ENCODE peak calls at places on chromosome 6, in ten cellular contexts. C, I, E, R, T, F, G, X, Q and D are unnamed samples.
A peak's percentile ranks its signal among the peaks of the same experiment; 100 is the strongest.

GRCh38 chr6:80767808-80768207 is 661.3 kb downstream of the BCKDHB start:
- DNase-seq in C (peak; percentile 25), I (peak; percentile 93), E (no peak), R (no peak), T (peak; percentile 24), F (no peak), G (peak; percentile 18), X (peak; percentile 48), Q (no peak), D (no peak)

GRCh38 chr6:134389129-134389528 is 71.2 kb upstream of the SGK1 start:
- DNase-seq in C (no peak), I (no peak), E (no peak), R (no peak), T (no peak), F (no peak), G (no peak), X (no peak), Q (no peak), D (no peak)

GRCh38 chr6:116074732-116075387 is 14.2 kb upstream of the FRK start:
- DNase-seq in C (no peak), I (no peak), E (no peak), R (no peak), T (no peak), F (no peak), G (no peak), X (no peak), Q (no peak), D (no peak)

GRCh38 chr6:16673011-16673797 is 88.1 kb downstream of the ATXN1 start:
- DNase-seq in C (no peak), I (no peak), E (no peak), R (no peak), T (no peak), F (no peak), G (no peak), X (no peak), Q (no peak), D (no peak)

GRCh38 chr6:147868493-147869222 is 360.2 kb downstream of the SAMD5 start:
- DNase-seq in C (no peak), I (no peak), E (no peak), R (no peak), T (no peak), F (no peak), G (no peak), X (no peak), Q (no peak), D (no peak)

GRCh38 chr6:36677753-36678487 is 594 bp upstream of the CDKN1A start:
- DNase-seq in C (no peak), I (no peak), E (no peak), R (no peak), T (no peak), F (no peak), G (no peak), X (no peak), Q (peak; percentile 44), D (no peak)

GRCh38 chr6:123447315-123447937 is 189.3 kb downstream of the TRDN start:
- DNase-seq in C (no peak), I (no peak), E (no peak), R (no peak), T (no peak), F (no peak), G (no peak), X (no peak), Q (no peak), D (no peak)

GRCh38 chr6:65908065-65908464 is 201.0 kb upstream of the EYS start:
- DNase-seq in C (no peak), I (no peak), E (no peak), R (no peak), T (no peak), F (no peak), G (no peak), X (no peak), Q (no peak), D (no peak)

GRCh38 chr6:80638222-80639055 is 532.0 kb downstream of the BCKDHB start:
- DNase-seq in C (peak; percentile 53), I (peak; percentile 81), E (peak; percentile 4), R (peak; percentile 21), T (peak; percentile 71), F (peak; percentile 54), G (peak; percentile 63), X (peak; percentile 14), Q (peak; percentile 87), D (no peak)

GRCh38 chr6:153312633-153313032 is 181.6 kb upstream of the RGS17 start:
- DNase-seq in C (peak; percentile 55), I (peak; percentile 22), E (peak; percentile 5), R (peak; percentile 14), T (no peak), F (peak; percentile 80), G (no peak), X (peak; percentile 9), Q (peak; percentile 52), D (no peak)

DNA sequence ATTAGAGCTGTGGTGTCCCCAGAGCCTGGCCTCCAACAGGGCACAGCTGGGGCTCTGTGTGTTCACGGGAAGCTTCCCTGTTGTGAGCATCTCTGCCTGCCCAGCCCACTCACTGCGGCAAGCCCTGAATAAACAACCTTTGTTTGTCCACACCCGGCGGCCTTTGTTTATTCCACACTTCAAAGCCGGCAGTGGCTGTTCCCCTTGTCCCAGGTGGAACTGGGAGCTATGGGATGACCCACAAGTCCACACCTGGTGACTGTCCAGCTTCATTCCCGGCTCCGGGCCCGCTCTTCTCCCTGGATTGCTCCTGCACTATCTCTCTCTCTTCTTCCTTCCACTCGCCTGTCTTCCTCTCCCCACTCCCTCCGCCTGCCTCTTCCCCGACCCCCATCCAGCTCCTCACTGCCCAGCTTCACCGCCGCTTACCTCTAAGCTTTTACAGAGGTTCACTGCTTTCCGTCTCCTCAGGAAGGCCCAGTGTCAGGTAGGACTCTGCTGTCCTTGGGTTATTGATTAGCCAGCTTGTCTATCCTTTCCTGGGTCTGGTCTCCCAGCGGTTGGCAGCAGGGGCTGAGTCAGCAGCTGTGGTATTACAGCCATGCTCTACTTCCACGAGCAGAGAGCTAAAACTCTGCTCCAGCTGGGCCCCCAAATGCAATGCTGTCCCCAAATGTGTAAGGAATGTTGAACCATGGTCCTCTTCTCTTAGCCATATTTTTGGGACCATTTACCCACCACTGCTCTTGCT is 17.8 kb downstream of the DACT2 start:
- DNase-seq in C (peak; percentile 60), I (no peak), E (no peak), R (peak; percentile 16), T (no peak), F (no peak), G (no peak), X (no peak), Q (peak; percentile 77), D (no peak)
- TF ChIP-seq CTCF in C (no peak), I (no peak), E (no peak), R (no peak), T (no peak), F (no peak), G (no peak), X (no peak), Q (no peak), D (no peak)

GRCh38 chr6:26568601-26569432 is 27.9 kb upstream of the ABT1 start:
- DNase-seq in C (peak; percentile 92), I (peak; percentile 95), E (peak; percentile 93), R (no peak), T (peak; percentile 87), F (peak; percentile 86), G (peak; percentile 94), X (peak; percentile 96), Q (peak; percentile 94), D (peak; percentile 44)
- TF ChIP-seq CTCF in C (no peak), I (peak; percentile 38), E (no peak), R (peak; percentile 41), T (peak; percentile 33), F (peak; percentile 14), G (no peak), X (peak; percentile 25), Q (peak; percentile 36), D (no peak)

GRCh38 chr6:1686117-1687098 is 76.7 kb downstream of the FOXC1 start:
- DNase-seq in C (no peak), I (peak; percentile 98), E (peak; percentile 29), R (no peak), T (peak; percentile 77), F (peak; percentile 62), G (no peak), X (peak; percentile 36), Q (no peak), D (no peak)
- TF ChIP-seq CTCF in C (peak; percentile 44), I (peak; percentile 43), E (no peak), R (peak; percentile 15), T (peak; percentile 46), F (no peak), G (no peak), X (peak; percentile 31), Q (peak; percentile 20), D (peak; percentile 23)

GRCh38 chr6:114514153-114514552 is 171.3 kb upstream of the HS3ST5 start:
- DNase-seq in C (no peak), I (no peak), E (no peak), R (no peak), T (no peak), F (no peak), G (no peak), X (no peak), Q (no peak), D (no peak)
- TF ChIP-seq CTCF in C (no peak), I (no peak), E (no peak), R (no peak), T (no peak), F (no peak), G (no peak), X (no peak), Q (no peak), D (no peak)

GRCh38 chr6:21587182-21587924 is 6.2 kb upstream of the SOX4 start:
- DNase-seq in C (peak; percentile 75), I (peak; percentile 76), E (peak; percentile 56), R (peak; percentile 36), T (no peak), F (peak; percentile 74), G (peak; percentile 57), X (peak; percentile 50), Q (peak; percentile 75), D (no peak)
- TF ChIP-seq CTCF in C (peak; percentile 28), I (peak; percentile 54), E (no peak), R (no peak), T (peak; percentile 42), F (peak; percentile 38), G (peak; percentile 44), X (peak; percentile 31), Q (peak; percentile 35), D (no peak)

GRCh38 chr6:79431469-79431868 is 105.8 kb downstream of the LCA5 start:
- DNase-seq in C (peak; percentile 41), I (no peak), E (peak; percentile 17), R (peak; percentile 8), T (no peak), F (no peak), G (peak; percentile 23), X (no peak), Q (peak; percentile 63), D (no peak)
- TF ChIP-seq CTCF in C (peak; percentile 65), I (no peak), E (no peak), R (no peak), T (peak; percentile 21), F (no peak), G (peak; percentile 40), X (no peak), Q (peak; percentile 45), D (no peak)

GRCh38 chr6:72522735-72523141 is 99.1 kb upstream of the KCNQ5 start:
- DNase-seq in C (peak; percentile 88), I (no peak), E (no peak), R (peak; percentile 1), T (no peak), F (no peak), G (no peak), X (no peak), Q (peak; percentile 8), D (no peak)
- TF ChIP-seq CTCF in C (peak; percentile 79), I (no peak), E (no peak), R (no peak), T (no peak), F (no peak), G (no peak), X (no peak), Q (no peak), D (no peak)